ENCODE peak calls at places on chromosomes 12 and 14, in six cellular contexts. One of them, this sample, is unnamed.

GRCh38 chr12:124681779-124682391 is 114.5 kb upstream of the NCOR2 start:
- DNase-seq in H1: no peak
- DNase-seq in heart left ventricle: peak
- DNase-seq in colonic mucosa: peak
- DNase-seq in HFF-Myc: peak
- DNase-seq in HCT116: no peak
- DNase-seq in this sample: no peak

GRCh38 chr12:85441740-85442139 is 161.7 kb downstream of the ALX1 start:
- DNase-seq in H1: no peak
- DNase-seq in heart left ventricle: no peak
- DNase-seq in colonic mucosa: no peak
- DNase-seq in HFF-Myc: no peak
- DNase-seq in HCT116: peak
- DNase-seq in this sample: no peak

GRCh38 chr12:32534698-32535097 is 135.3 kb downstream of the FGD4 start:
- DNase-seq in H1: no peak
- DNase-seq in heart left ventricle: no peak
- DNase-seq in colonic mucosa: no peak
- DNase-seq in HFF-Myc: no peak
- DNase-seq in HCT116: no peak
- DNase-seq in this sample: no peak

GRCh38 chr14:88546621-88547385 is 8.0 kb downstream of the PTPN21 start:
- DNase-seq in H1: no peak
- DNase-seq in heart left ventricle: no peak
- DNase-seq in colonic mucosa: no peak
- DNase-seq in HFF-Myc: no peak
- DNase-seq in HCT116: no peak
- DNase-seq in this sample: no peak

GRCh38 chr12:93823616-93824410 is 146.6 kb downstream of the CRADD start:
- DNase-seq in H1: no peak
- DNase-seq in heart left ventricle: no peak
- DNase-seq in colonic mucosa: no peak
- DNase-seq in HFF-Myc: no peak
- DNase-seq in HCT116: no peak
- DNase-seq in this sample: no peak

GRCh38 chr14:101707863-101708620 is 53.5 kb upstream of the PPP2R5C start:
- DNase-seq in H1: no peak
- DNase-seq in heart left ventricle: no peak
- DNase-seq in colonic mucosa: no peak
- DNase-seq in HFF-Myc: no peak
- DNase-seq in HCT116: no peak
- DNase-seq in this sample: no peak

GRCh38 chr12:69655616-69656336 is 43.3 kb downstream of the BEST3 start:
- DNase-seq in H1: no peak
- DNase-seq in heart left ventricle: no peak
- DNase-seq in colonic mucosa: no peak
- DNase-seq in HFF-Myc: peak
- DNase-seq in HCT116: no peak
- DNase-seq in this sample: no peak

GRCh38 chr14:50260511-50260910 is 29.1 kb upstream of the SOS2 start:
- DNase-seq in H1: no peak
- DNase-seq in heart left ventricle: no peak
- DNase-seq in colonic mucosa: no peak
- DNase-seq in HFF-Myc: peak
- DNase-seq in HCT116: peak
- DNase-seq in this sample: no peak

GRCh38 chr12:68397566-68398158 is 65.5 kb upstream of the MDM1 start:
- DNase-seq in H1: no peak
- DNase-seq in heart left ventricle: no peak
- DNase-seq in colonic mucosa: no peak
- DNase-seq in HFF-Myc: no peak
- DNase-seq in HCT116: no peak
- DNase-seq in this sample: no peak

GRCh38 chr14:93133476-93133875 is 17.8 kb upstream of the ITPK1 start:
- DNase-seq in H1: no peak
- DNase-seq in heart left ventricle: no peak
- DNase-seq in colonic mucosa: peak
- DNase-seq in HFF-Myc: no peak
- DNase-seq in HCT116: no peak
- DNase-seq in this sample: no peak

GRCh38 chr14:67940476-67940875 is 120.9 kb downstream of the RAD51B start:
- DNase-seq in H1: no peak
- DNase-seq in heart left ventricle: no peak
- DNase-seq in colonic mucosa: no peak
- DNase-seq in HFF-Myc: no peak
- DNase-seq in HCT116: no peak
- DNase-seq in this sample: no peak

GRCh38 chr14:95059126-95059525 is 98.2 kb downstream of the DICER1 start:
- DNase-seq in H1: no peak
- DNase-seq in heart left ventricle: no peak
- DNase-seq in colonic mucosa: no peak
- DNase-seq in HFF-Myc: no peak
- DNase-seq in HCT116: no peak
- DNase-seq in this sample: no peak

GRCh38 chr12:29732211-29732992 is 51.3 kb downstream of the TMTC1 start:
- DNase-seq in H1: no peak
- DNase-seq in heart left ventricle: no peak
- DNase-seq in colonic mucosa: no peak
- DNase-seq in HFF-Myc: no peak
- DNase-seq in HCT116: no peak
- DNase-seq in this sample: no peak

GRCh38 chr14:31843361-31844091 is 233.6 kb upstream of the ARHGAP5 start:
- DNase-seq in H1: no peak
- DNase-seq in heart left ventricle: no peak
- DNase-seq in colonic mucosa: peak
- DNase-seq in HFF-Myc: no peak
- DNase-seq in HCT116: no peak
- DNase-seq in this sample: no peak

GRCh38 chr12:46214668-46215429 is 54.0 kb downstream of the SLC38A1 start:
- DNase-seq in H1: no peak
- DNase-seq in heart left ventricle: no peak
- DNase-seq in colonic mucosa: peak
- DNase-seq in HFF-Myc: no peak
- DNase-seq in HCT116: no peak
- DNase-seq in this sample: peak

GRCh38 chr14:69005432-69006148 is 26.5 kb upstream of the ACTN1 start:
- DNase-seq in H1: no peak
- DNase-seq in heart left ventricle: peak
- DNase-seq in colonic mucosa: peak
- DNase-seq in HFF-Myc: peak
- DNase-seq in HCT116: peak
- DNase-seq in this sample: no peak

GRCh38 chr14:49849213-49849847 is 3.3 kb downstream of the NEMF start:
- DNase-seq in H1: no peak
- DNase-seq in heart left ventricle: no peak
- DNase-seq in colonic mucosa: no peak
- DNase-seq in HFF-Myc: no peak
- DNase-seq in HCT116: no peak
- DNase-seq in this sample: no peak

GRCh38 chr12:77161944-77162343 is 96.6 kb upstream of the E2F7 start:
- DNase-seq in H1: no peak
- DNase-seq in heart left ventricle: no peak
- DNase-seq in colonic mucosa: no peak
- DNase-seq in HFF-Myc: no peak
- DNase-seq in HCT116: no peak
- DNase-seq in this sample: no peak

GRCh38 chr14:51424569-51425251 is 184.7 kb downstream of the TMX1 start:
- DNase-seq in H1: no peak
- DNase-seq in heart left ventricle: peak
- DNase-seq in colonic mucosa: no peak
- DNase-seq in HFF-Myc: no peak
- DNase-seq in HCT116: no peak
- DNase-seq in this sample: no peak

GRCh38 chr12:39505562-39505961 is 62.6 kb upstream of the KIF21A start:
- DNase-seq in H1: no peak
- DNase-seq in heart left ventricle: no peak
- DNase-seq in colonic mucosa: no peak
- DNase-seq in HFF-Myc: no peak
- DNase-seq in HCT116: no peak
- DNase-seq in this sample: no peak
- TF ChIP-seq CTCF in H1: no peak
- TF ChIP-seq CTCF in heart left ventricle: no peak
- TF ChIP-seq CTCF in colonic mucosa: no peak
- TF ChIP-seq CTCF in HFF-Myc: no peak
- TF ChIP-seq CTCF in HCT116: no peak
- TF ChIP-seq CTCF in this sample: no peak

DNA sequence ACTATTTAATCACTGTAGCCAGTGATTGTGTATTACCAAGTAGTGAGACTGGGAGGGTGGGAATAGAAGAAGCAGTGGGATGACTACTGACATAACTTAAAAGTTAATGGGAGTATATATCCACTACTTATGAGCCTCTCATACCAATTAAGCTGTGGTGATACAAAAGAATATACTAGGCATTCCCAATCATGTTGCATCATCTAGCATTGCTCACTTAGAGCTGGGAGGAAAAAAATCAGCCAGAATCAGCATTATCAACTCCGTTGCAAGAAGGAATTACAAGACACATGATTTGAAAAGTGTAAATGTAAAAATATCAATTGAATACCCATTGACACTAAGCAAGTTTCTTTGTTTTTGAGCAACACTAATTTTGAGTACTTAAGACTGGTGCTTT is 745 bp upstream of the PPP1R36 start:
- DNase-seq in H1: no peak
- DNase-seq in heart left ventricle: no peak
- DNase-seq in colonic mucosa: no peak
- DNase-seq in HFF-Myc: no peak
- DNase-seq in HCT116: no peak
- DNase-seq in this sample: no peak
- H3K4me3 ChIP-seq in H1: no peak
- H3K4me3 ChIP-seq in heart left ventricle: no peak
- H3K4me3 ChIP-seq in colonic mucosa: no peak
- H3K4me3 ChIP-seq in HFF-Myc: no peak
- H3K4me3 ChIP-seq in HCT116: no peak
- H3K4me3 ChIP-seq in this sample: no peak

DNA sequence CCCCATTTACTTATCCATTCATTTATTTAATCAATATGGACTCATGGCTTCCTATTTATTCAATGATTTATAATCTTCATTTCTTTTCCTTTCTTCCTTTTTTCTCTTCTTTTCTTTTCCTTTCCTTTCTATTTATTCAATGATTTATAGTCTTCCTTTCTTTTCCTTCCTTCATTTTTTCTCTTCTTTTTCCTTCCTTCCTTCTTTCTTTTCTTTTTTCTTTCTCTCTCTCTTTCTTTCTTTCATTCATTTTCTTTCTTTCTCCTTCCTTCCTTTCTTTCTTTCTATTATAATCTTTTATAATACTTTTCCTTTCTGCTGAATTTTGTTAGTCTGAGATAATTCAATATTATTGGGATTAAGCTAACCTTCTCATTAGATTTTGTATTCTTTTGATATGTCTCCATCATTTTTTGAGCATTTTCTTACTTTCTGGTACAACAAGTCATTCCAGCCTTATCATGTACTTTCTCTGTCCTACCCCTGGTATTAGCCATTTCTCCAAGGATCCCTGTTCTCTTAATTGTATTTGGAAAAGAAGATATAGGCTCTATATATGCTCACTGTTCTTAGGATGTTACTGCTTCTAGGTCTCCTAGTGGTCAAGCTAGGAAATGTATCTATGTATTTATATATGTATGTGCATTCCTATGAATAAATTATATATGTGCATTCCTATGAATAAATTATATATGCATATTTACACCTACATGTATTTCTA is 12.1 kb downstream of the LACRT start:
- DNase-seq in H1: no peak
- DNase-seq in heart left ventricle: no peak
- DNase-seq in colonic mucosa: no peak
- DNase-seq in HFF-Myc: no peak
- DNase-seq in HCT116: no peak
- DNase-seq in this sample: no peak
- TF ChIP-seq CTCF in H1: no peak
- TF ChIP-seq CTCF in heart left ventricle: no peak
- TF ChIP-seq CTCF in colonic mucosa: no peak
- TF ChIP-seq CTCF in HFF-Myc: peak
- TF ChIP-seq CTCF in HCT116: peak
- TF ChIP-seq CTCF in this sample: no peak

GRCh38 chr12:106511365-106511764 is 71.4 kb upstream of the RFX4 start:
- DNase-seq in H1: no peak
- DNase-seq in heart left ventricle: no peak
- DNase-seq in colonic mucosa: no peak
- DNase-seq in HFF-Myc: no peak
- DNase-seq in HCT116: no peak
- DNase-seq in this sample: no peak
- H3K4me3 ChIP-seq in H1: no peak
- H3K4me3 ChIP-seq in heart left ventricle: no peak
- H3K4me3 ChIP-seq in colonic mucosa: no peak
- H3K4me3 ChIP-seq in HFF-Myc: no peak
- H3K4me3 ChIP-seq in HCT116: no peak
- H3K4me3 ChIP-seq in this sample: no peak

GRCh38 chr12:57008113-57008687 is 1.9 kb upstream of the ZBTB39 start:
- DNase-seq in H1: no peak
- DNase-seq in heart left ventricle: no peak
- DNase-seq in colonic mucosa: no peak
- DNase-seq in HFF-Myc: peak
- DNase-seq in HCT116: peak
- DNase-seq in this sample: no peak

GRCh38 chr12:57006809-57007475 is 596 bp upstream of the ZBTB39 start:
- DNase-seq in H1: no peak
- DNase-seq in heart left ventricle: no peak
- DNase-seq in colonic mucosa: no peak
- DNase-seq in HFF-Myc: no peak
- DNase-seq in HCT116: no peak
- DNase-seq in this sample: no peak

GRCh38 chr12:57003395-57003794 is 3.0 kb downstream of the ZBTB39 start:
- DNase-seq in H1: no peak
- DNase-seq in heart left ventricle: no peak
- DNase-seq in colonic mucosa: no peak
- DNase-seq in HFF-Myc: no peak
- DNase-seq in HCT116: no peak
- DNase-seq in this sample: no peak

GRCh38 chr12:57004651-57005050 is 1.7 kb downstream of the ZBTB39 start:
- DNase-seq in H1: no peak
- DNase-seq in heart left ventricle: no peak
- DNase-seq in colonic mucosa: no peak
- DNase-seq in HFF-Myc: no peak
- DNase-seq in HCT116: no peak
- DNase-seq in this sample: no peak

GRCh38 chr12:57005980-57006808 is at the start of gene ZBTB39:
- DNase-seq in H1: peak
- DNase-seq in heart left ventricle: peak
- DNase-seq in colonic mucosa: peak
- DNase-seq in HFF-Myc: no peak
- DNase-seq in HCT116: peak
- DNase-seq in this sample: peak
- TF ChIP-seq CTCF in H1: peak
- TF ChIP-seq CTCF in heart left ventricle: peak
- TF ChIP-seq CTCF in colonic mucosa: peak
- TF ChIP-seq CTCF in HFF-Myc: peak
- TF ChIP-seq CTCF in HCT116: peak
- TF ChIP-seq CTCF in this sample: peak

DNA sequence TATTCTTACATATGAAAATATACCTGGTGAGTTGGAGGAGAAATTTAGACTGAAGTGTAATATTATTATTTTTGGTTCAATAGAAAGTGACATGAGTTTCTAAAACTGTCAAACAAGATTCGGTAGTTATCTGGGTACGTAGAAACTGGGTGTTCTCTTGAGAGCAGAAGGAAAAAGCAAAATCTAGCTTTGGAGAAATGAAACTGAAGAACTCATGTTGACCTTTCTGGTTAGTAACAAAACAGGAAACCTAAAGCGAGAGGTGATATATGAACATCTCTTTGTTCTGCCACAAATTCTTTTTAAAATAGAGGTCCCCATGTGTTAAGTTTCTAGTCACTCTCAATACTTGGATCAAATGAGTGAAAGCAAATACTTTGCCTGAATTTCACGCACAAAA is 401.7 kb downstream of the TRHDE start:
- DNase-seq in H1: no peak
- DNase-seq in heart left ventricle: no peak
- DNase-seq in colonic mucosa: no peak
- DNase-seq in HFF-Myc: no peak
- DNase-seq in HCT116: no peak
- DNase-seq in this sample: no peak
- H3K4me3 ChIP-seq in H1: no peak
- H3K4me3 ChIP-seq in heart left ventricle: no peak
- H3K4me3 ChIP-seq in colonic mucosa: no peak
- H3K4me3 ChIP-seq in HFF-Myc: no peak
- H3K4me3 ChIP-seq in HCT116: no peak
- H3K4me3 ChIP-seq in this sample: no peak